ENCODE peak calls at places on chromosomes 11 and 22, in eight cellular contexts. V is NCI-H1048; X is NCI-H524; T is CD4-positive, alpha-beta T cell; A is aorta; N is SK-N-DZ; I is left cardiac atrium; Z is activated T-helper 1 cell treated with anti-CD3 and anti-CD28 coated beads, Interleukin-12 subunit alpha, Interleukin-12 subunit beta, Interleukin-2, Interleukin-4 antibody, amounts not matched to agents 30 ng/mL and 10 ng/mL and 1 ng/mL, durations not matched to agents 14 hours and 24 hours and 36 hours. S is an unnamed sample.

GRCh38 chr11:9571766-9572120 is 1.7 kb upstream of the WEE1 start:
- DNase-seq in Z (no peak), V (no peak), I (no peak), A (no peak), X (no peak), N (no peak), T (no peak), S (no peak)

GRCh38 chr22:27987557-27987956 is 68.5 kb upstream of the PITPNB start:
- DNase-seq in Z (no peak), N (no peak), A (no peak), T (no peak), V (no peak), I (no peak), X (no peak), S (no peak)

GRCh38 chr22:48450188-48450825 is 1377.4 kb downstream of the BRD1 start:
- DNase-seq in I (no peak), X (no peak), N (no peak), V (no peak), Z (no peak), A (peak), T (no peak), S (no peak)

GRCh38 chr11:112410325-112410724 is 149.7 kb upstream of the PLET1 start:
- DNase-seq in N (no peak), T (no peak), A (no peak), X (no peak), I (no peak), V (no peak), Z (no peak), S (no peak)

GRCh38 chr11:123407124-123407995 is 22.7 kb upstream of the GRAMD1B start:
- DNase-seq in T (peak), I (peak), Z (peak), X (peak), V (no peak), A (peak), N (peak), S (peak)

GRCh38 chr11:67422894-67423293 is 5.4 kb upstream of the RPS6KB2 start:
- DNase-seq in Z (no peak), I (no peak), T (no peak), A (no peak), V (no peak), X (peak), N (no peak), S (no peak)

GRCh38 chr11:63478896-63479295 is 12.1 kb downstream of the PLAAT5 start:
- DNase-seq in X (peak), Z (peak), I (peak), T (peak), V (peak), N (peak), A (peak), S (no peak)

GRCh38 chr11:7673724-7674434 is 579 bp upstream of the CYB5R2 start:
- DNase-seq in I (peak), T (no peak), Z (no peak), X (peak), A (no peak), N (no peak), V (no peak), S (peak)

GRCh38 chr11:47672283-47672730 is 29.9 kb upstream of the MTCH2 start:
- DNase-seq in I (no peak), A (no peak), X (no peak), Z (no peak), T (no peak), V (no peak), N (no peak), S (no peak)

GRCh38 chr11:4187055-4187988 is 92.7 kb downstream of the RRM1 start:
- DNase-seq in V (peak), X (peak), T (peak), I (peak), A (peak), N (peak), Z (peak), S (peak)

GRCh38 chr11:78070606-78071005 is 6.9 kb downstream of the THRSP start:
- DNase-seq in V (no peak), I (no peak), Z (no peak), X (no peak), T (no peak), N (no peak), A (no peak), S (no peak)

GRCh38 chr11:94809251-94809650 is 41.1 kb downstream of the AMOTL1 start:
- DNase-seq in V (no peak), T (no peak), Z (no peak), I (no peak), X (no peak), N (no peak), A (no peak), S (no peak)

GRCh38 chr11:114154271-114155047 is 94.9 kb downstream of the ZBTB16 start:
- DNase-seq in Z (no peak), I (no peak), N (no peak), X (no peak), T (no peak), A (no peak), V (no peak), S (peak)

GRCh38 chr11:69089258-69089657 is 40.5 kb downstream of the TPCN2 start:
- DNase-seq in T (no peak), A (no peak), V (no peak), N (no peak), Z (no peak), I (no peak), X (no peak), S (peak)

GRCh38 chr11:69686452-69686851 is 11.3 kb upstream of the LTO1 start:
- DNase-seq in T (no peak), I (no peak), V (no peak), N (no peak), A (no peak), Z (no peak), X (no peak), S (no peak)

GRCh38 chr11:110962907-110963306 is 250.7 kb upstream of the ARHGAP20 start:
- DNase-seq in X (no peak), N (no peak), V (no peak), A (no peak), Z (no peak), I (no peak), T (no peak), S (no peak)

GRCh38 chr11:104665631-104666030 is 232.6 kb downstream of the CASP12 start:
- DNase-seq in Z (no peak), N (no peak), X (no peak), I (no peak), V (no peak), A (no peak), T (no peak), S (no peak)

GRCh38 chr11:33915521-33915920 is 23.6 kb upstream of the LMO2 start:
- DNase-seq in Z (no peak), V (no peak), X (no peak), I (no peak), N (no peak), T (no peak), A (no peak), S (no peak)

GRCh38 chr11:93517041-93517440 is 26.1 kb downstream of the SMCO4 start:
- DNase-seq in X (peak), T (no peak), A (no peak), I (no peak), N (peak), V (no peak), Z (no peak), S (no peak)

GRCh38 chr22:25748704-25749103 is 6.7 kb downstream of the MYO18B start:
- DNase-seq in Z (no peak), A (peak), X (no peak), N (no peak), V (no peak), T (no peak), I (no peak), S (no peak)

GRCh38 chr22:17576475-17576874 is 13.2 kb downstream of the SLC25A18 start:
- DNase-seq in T (no peak), A (no peak), I (no peak), N (no peak), X (peak), Z (no peak), V (no peak), S (no peak)

GRCh38 chr11:57323503-57324153 is 1.1 kb downstream of the TNKS1BP1 start:
- DNase-seq in V (no peak), Z (no peak), I (no peak), T (no peak), N (no peak), X (no peak), A (no peak), S (no peak)

GRCh38 chr22:47059701-47060161 is 297.3 kb downstream of the TBC1D22A start:
- DNase-seq in N (no peak), Z (no peak), X (peak), V (no peak), I (no peak), A (no peak), T (no peak), S (no peak)

GRCh38 chr11:27938011-27938410 is 169.9 kb downstream of the KIF18A start:
- DNase-seq in Z (no peak), N (no peak), I (no peak), T (no peak), A (no peak), V (no peak), X (no peak), S (no peak)

GRCh38 chr11:67265633-67266423 is 445 bp upstream of the GRK2 start:
- DNase-seq in I (peak), X (peak), V (no peak), Z (peak), N (peak), T (peak), A (peak), S (peak)

GRCh38 chr22:41285441-41285819 is 557 bp downstream of the RANGAP1 start:
- DNase-seq in V (no peak), Z (peak), N (peak), X (peak), T (peak), I (peak), A (peak), S (peak)